ENCODE peak calls at places on chromosomes 2 and 18, in five cellular contexts. Y is K562, U is upper lobe of left lung, S is HepG2, Q is GM12878. E is an unnamed sample.
A peak's percentile ranks its signal among the peaks of the same experiment; 100 is the strongest.

GRCh38 chr2:207828361-207829057 is 58.8 kb upstream of the FZD5 start:
- ATAC-seq in Y (peak; percentile 28), U (no peak), S (peak; percentile 86), Q (no peak), E (no peak)

GRCh38 chr2:191835539-191836350 is 11.1 kb downstream of the CAVIN2 start:
- ATAC-seq in Y (peak; percentile 81), U (no peak), S (no peak), Q (no peak), E (no peak)

GRCh38 chr2:26179446-26179907 is 6.6 kb downstream of the GAREM2 start:
- ATAC-seq in Y (no peak), U (no peak), S (peak; percentile 2), Q (no peak), E (no peak)

GRCh38 chr2:111701266-111701665 is 182.7 kb downstream of the ANAPC1 start:
- ATAC-seq in Y (no peak), U (no peak), S (no peak), Q (no peak), E (no peak)

GRCh38 chr18:45836242-45837215 is 11.1 kb downstream of the SIGLEC15 start:
- ATAC-seq in Y (no peak), U (no peak), S (peak; percentile 41), Q (no peak), E (no peak)

GRCh38 chr18:62585274-62586147 is 62.7 kb downstream of the ZCCHC2 start:
- ATAC-seq in Y (no peak), U (no peak), S (no peak), Q (peak; percentile 22), E (no peak)

GRCh38 chr2:213086566-213086965 is 64.8 kb downstream of the IKZF2 start:
- ATAC-seq in Y (no peak), U (no peak), S (no peak), Q (no peak), E (no peak)

GRCh38 chr18:26764177-26764576 is 101.3 kb downstream of the AQP4 start:
- ATAC-seq in Y (no peak), U (no peak), S (no peak), Q (no peak), E (no peak)

GRCh38 chr2:150644298-150645067 is 157.0 kb upstream of the RND3 start:
- ATAC-seq in Y (no peak), U (no peak), S (no peak), Q (no peak), E (peak; percentile 32)

GRCh38 chr2:224887159-224887558 is 155.1 kb downstream of the DOCK10 start:
- ATAC-seq in Y (no peak), U (no peak), S (no peak), Q (peak; percentile 81), E (no peak)

GRCh38 chr18:74050807-74051206 is 96.8 kb downstream of the FBXO15 start:
- ATAC-seq in Y (no peak), U (no peak), S (no peak), Q (no peak), E (no peak)

GRCh38 chr2:48209214-48209885 is 303.1 kb upstream of the FBXO11 start:
- ATAC-seq in Y (no peak), U (peak; percentile 46), S (no peak), Q (no peak), E (no peak)

GRCh38 chr2:133780099-133780996 is 212.1 kb upstream of the NCKAP5 start:
- ATAC-seq in Y (peak; percentile 72), U (peak; percentile 75), S (peak; percentile 83), Q (peak; percentile 74), E (no peak)

GRCh38 chr2:162085090-162085891 is 11.3 kb upstream of the DPP4 start:
- ATAC-seq in Y (no peak), U (peak; percentile 70), S (peak; percentile 80), Q (no peak), E (no peak)

GRCh38 chr18:3456686-3457069 is 6.7 kb downstream of the TGIF1 start:
- ATAC-seq in Y (no peak), U (no peak), S (peak; percentile 72), Q (no peak), E (no peak)

GRCh38 chr2:99386011-99386410 is 48.8 kb downstream of the EIF5B start:
- ATAC-seq in Y (no peak), U (no peak), S (no peak), Q (no peak), E (no peak)

GRCh38 chr2:230660294-230661060 is 52.2 kb upstream of the CAB39 start:
- ATAC-seq in Y (no peak), U (peak; percentile 76), S (peak; percentile 66), Q (peak; percentile 14), E (peak; percentile 66)

GRCh38 chr2:7924033-7924762 is 757.7 kb upstream of the ID2 start:
- ATAC-seq in Y (no peak), U (no peak), S (no peak), Q (no peak), E (no peak)

GRCh38 chr2:98086491-98087446 is at the start of gene VWA3B:
- ATAC-seq in Y (peak; percentile 95), U (peak; percentile 87), S (no peak), Q (peak; percentile 96), E (peak; percentile 89)
- TF ChIP-seq EP300 in Y (no peak), U (no peak), S (no peak), Q (no peak), E (no peak)

DNA sequence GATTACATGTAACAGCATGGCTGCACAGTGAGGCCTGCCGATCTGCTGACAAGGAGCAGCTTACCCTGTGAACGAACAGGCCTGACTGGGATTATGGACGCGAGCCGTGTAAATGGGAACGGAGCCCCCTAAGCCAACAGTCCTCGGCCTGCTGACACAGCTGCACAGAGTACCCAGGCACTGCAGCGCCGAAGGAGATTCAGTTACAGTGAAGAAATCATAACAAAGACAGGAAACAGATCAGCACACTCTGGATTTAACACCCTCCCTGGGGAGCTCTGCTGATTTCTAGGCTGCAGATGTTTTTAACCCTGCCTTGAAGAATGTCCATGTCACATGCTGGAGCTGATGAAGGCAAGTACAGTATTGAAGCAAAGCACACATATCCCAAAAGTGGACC is 43.4 kb downstream of the COLEC12 start:
- ATAC-seq in Y (no peak), U (peak; percentile 77), S (no peak), Q (no peak), E (peak; percentile 79)
- H3K4me3 ChIP-seq in Y (no peak overlapping the region), U (no peak overlapping the region), S (no peak overlapping the region), Q (no peak overlapping the region), E (peak overlapping the region; percentile 42)

GRCh38 chr2:11478899-11479605 is 13.1 kb upstream of the E2F6 start:
- ATAC-seq in Y (no peak), U (no peak), S (no peak), Q (no peak), E (no peak)

GRCh38 chr2:11477994-11478393 is 12.0 kb upstream of the E2F6 start:
- ATAC-seq in Y (peak; percentile 92), U (peak; percentile 80), S (peak; percentile 66), Q (peak; percentile 88), E (peak; percentile 58)

DNA sequence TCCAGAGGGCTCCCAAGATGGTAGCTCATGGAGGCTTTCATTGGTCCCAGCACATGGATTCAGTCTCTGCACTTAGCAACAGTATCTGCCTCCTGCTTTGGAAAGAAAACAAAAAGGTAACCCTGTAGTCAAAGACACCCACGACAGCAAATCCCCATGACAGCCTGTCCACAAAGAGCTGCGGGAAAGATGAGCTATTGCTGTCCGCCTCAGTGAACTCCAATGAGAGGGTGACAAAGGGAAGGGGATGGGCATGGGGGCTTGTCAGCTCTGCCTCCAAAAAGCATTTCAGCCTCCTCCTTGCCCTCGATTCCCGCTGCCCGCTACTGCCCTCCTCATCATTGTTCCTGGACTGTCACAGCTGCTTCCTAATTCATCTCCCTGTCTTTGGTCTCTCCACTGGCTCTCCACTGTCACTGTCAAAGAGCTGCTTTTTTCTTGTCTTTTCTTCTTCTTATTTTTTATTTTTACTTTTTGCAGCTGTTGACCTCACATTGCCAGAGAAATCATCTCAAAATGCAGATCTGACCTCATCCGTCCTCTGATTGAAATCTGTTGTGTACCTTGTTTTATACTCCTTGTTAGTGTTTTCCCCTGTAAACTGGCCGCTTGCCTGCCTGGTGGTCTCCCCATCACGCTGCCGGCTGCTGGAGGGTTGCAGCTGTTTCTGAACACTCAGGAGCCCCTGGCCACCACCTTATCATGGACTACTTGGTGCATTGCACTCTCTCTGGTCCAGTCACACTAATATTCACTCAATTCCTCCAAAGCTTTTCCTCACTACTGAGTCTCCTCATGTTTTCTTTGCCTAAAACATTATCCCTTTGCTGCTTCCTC is 7.9 kb upstream of the E2F6 start:
- ATAC-seq in Y (no peak), U (no peak), S (peak; percentile 11), Q (no peak), E (no peak)
- TF ChIP-seq EP300 in Y (no peak), U (no peak), S (no peak), Q (no peak), E (no peak)

GRCh38 chr2:100629309-100629708 is 66.5 kb downstream of the PDCL3 start:
- ATAC-seq in Y (no peak), U (no peak), S (no peak), Q (peak; percentile 18), E (no peak)
- H3K4me3 ChIP-seq in Y (no peak overlapping the region), U (no peak overlapping the region), S (no peak overlapping the region), Q (no peak overlapping the region), E (no peak overlapping the region)

DNA sequence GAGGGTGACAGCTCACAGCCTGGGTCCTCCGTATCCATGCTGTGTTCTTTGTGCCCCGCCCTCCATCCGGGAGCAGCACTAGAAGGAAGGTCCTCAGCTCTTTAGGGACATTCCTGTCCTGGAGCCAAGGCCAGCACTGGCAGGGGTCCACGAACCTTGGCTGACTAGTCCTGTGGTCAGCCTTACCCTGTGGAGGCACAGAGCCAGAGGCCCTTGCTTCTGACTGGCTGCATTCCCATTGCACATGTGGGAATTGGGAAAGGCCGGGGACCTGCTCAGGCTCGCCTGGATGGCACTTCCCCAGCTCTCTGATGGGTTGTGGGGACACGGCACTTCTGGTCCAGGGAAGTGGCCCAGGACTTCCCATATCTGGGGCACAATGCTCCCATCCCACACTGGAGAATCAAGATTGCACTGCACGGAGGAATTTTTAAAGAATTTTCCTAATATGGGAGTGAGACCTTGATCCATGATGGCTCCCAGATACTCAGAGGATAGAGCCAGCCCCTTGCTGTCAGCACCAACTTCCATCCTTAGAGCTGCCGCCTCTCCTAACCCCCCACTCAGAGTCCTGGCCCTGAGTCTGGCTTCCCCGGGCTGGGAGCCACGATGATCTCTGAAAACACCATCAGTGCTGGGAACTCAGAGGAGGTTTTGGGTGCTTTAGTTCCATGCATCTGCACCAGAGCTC is 24.7 kb upstream of the RHOB start:
- ATAC-seq in Y (no peak), U (peak; percentile 67), S (peak; percentile 11), Q (no peak), E (peak; percentile 86)
- TF ChIP-seq EP300 in Y (no peak), U (no peak), S (no peak), Q (no peak), E (no peak)

E was measured in gastroesophageal sphincter.